ENCODE peak calls at places on chromosomes 5 and 9, in seven cellular contexts. I is cardiac muscle cell, V is heart right ventricle, Z is thyroid gland, N is PC-9, F is left ventricle myocardium inferior, P is A549. Y is an unnamed sample.

GRCh38 chr5:132065351-132065937 is 5.0 kb downstream of the IL3 start:
- DNase-seq in V (peak; percentile 57), F (peak; percentile 48), P (peak; percentile 74), I (peak; percentile 79), Z (peak; percentile 45), N (peak; percentile 65), Y (peak; percentile 63)

GRCh38 chr9:32395483-32396216 is 11.2 kb downstream of the ACO1 start:
- DNase-seq in Z (peak; percentile 15), N (peak; percentile 50), P (peak; percentile 31), F (peak; percentile 29), V (peak; percentile 45), I (peak; percentile 95), Y (peak; percentile 85)

GRCh38 chr5:174520420-174521396 is 203.7 kb upstream of the MSX2 start:
- DNase-seq in Z (no peak), I (no peak), V (no peak), F (no peak), P (no peak), N (peak; percentile 80), Y (peak; percentile 77)

GRCh38 chr5:139446956-139447779 is 7.8 kb upstream of the DNAJC18 start:
- DNase-seq in F (no peak), V (no peak), Z (no peak), I (peak; percentile 41), P (no peak), N (no peak), Y (peak; percentile 96)

GRCh38 chr5:515273-515836 is 8.9 kb downstream of the SLC9A3 start:
- DNase-seq in F (no peak), Z (no peak), V (no peak), N (no peak), P (no peak), I (no peak), Y (no peak)

GRCh38 chr9:106913276-106913675 is 50.3 kb downstream of the ZNF462 start:
- DNase-seq in P (no peak), I (no peak), F (no peak), V (no peak), N (no peak), Z (no peak), Y (no peak)

GRCh38 chr9:76302947-76303550 is 91.2 kb downstream of the RFK start:
- DNase-seq in N (no peak), V (no peak), I (peak; percentile 77), F (no peak), Z (peak; percentile 21), P (peak; percentile 70), Y (peak; percentile 44)

GRCh38 chr9:85401998-85402397 is 339.8 kb downstream of the AGTPBP1 start:
- DNase-seq in N (no peak), I (no peak), P (no peak), V (no peak), F (no peak), Z (no peak), Y (peak; percentile 33)

GRCh38 chr5:177495243-177496060 is 2.0 kb downstream of the PDLIM7 start:
- DNase-seq in N (peak; percentile 55), P (peak; percentile 72), I (peak; percentile 96), V (peak; percentile 63), Z (peak; percentile 11), F (peak; percentile 60), Y (peak; percentile 42)

GRCh38 chr9:134895103-134895502 is 14.5 kb downstream of the FCN2 start:
- DNase-seq in F (no peak), Z (no peak), P (no peak), V (no peak), I (peak; percentile 20), N (no peak), Y (no peak)

GRCh38 chr5:32475338-32476097 is 31.0 kb upstream of the ZFR start:
- DNase-seq in N (no peak), V (no peak), Z (no peak), F (no peak), P (no peak), I (no peak), Y (no peak)

GRCh38 chr5:32476891-32477290 is 32.4 kb upstream of the ZFR start:
- DNase-seq in Z (no peak), P (no peak), V (no peak), N (no peak), F (no peak), I (no peak), Y (no peak)

GRCh38 chr5:32473072-32473471 is 28.5 kb upstream of the ZFR start:
- DNase-seq in V (no peak), Z (no peak), I (no peak), P (no peak), N (no peak), F (no peak), Y (no peak)

GRCh38 chr5:32474201-32474854 is 29.8 kb upstream of the ZFR start:
- DNase-seq in Z (peak; percentile 73), I (no peak), N (no peak), F (no peak), V (no peak), P (no peak), Y (no peak)

GRCh38 chr5:32471784-32472183 is 27.2 kb upstream of the ZFR start:
- DNase-seq in I (no peak), N (no peak), V (no peak), Z (peak; percentile 7), F (no peak), P (peak; percentile 12), Y (no peak)
- TF ChIP-seq CTCF in I (no peak), N (no peak), V (no peak), Z (peak; percentile 8), F (peak; percentile 17), P (no peak), Y (no peak)

GRCh38 chr9:114805670-114806551 is at the start of gene TNFSF15:
- DNase-seq in F (no peak), N (peak; percentile 88), Z (peak; percentile 78), P (peak; percentile 40), I (no peak), V (peak; percentile 9), Y (peak; percentile 85)

GRCh38 chr9:114803459-114803858 is 2.4 kb downstream of the TNFSF15 start:
- DNase-seq in Z (no peak), F (peak; percentile 21), V (peak; percentile 25), P (no peak), N (no peak), I (no peak), Y (no peak)

GRCh38 chr9:114803886-114804285 is 2.0 kb downstream of the TNFSF15 start:
- DNase-seq in P (no peak), N (no peak), Z (no peak), F (no peak), V (no peak), I (peak; percentile 36), Y (no peak)

GRCh38 chr9:114804504-114804903 is 1.3 kb downstream of the TNFSF15 start:
- DNase-seq in P (peak; percentile 73), N (peak; percentile 93), I (peak; percentile 80), Z (peak; percentile 39), V (peak; percentile 9), F (no peak), Y (peak; percentile 80)

GRCh38 chr9:114806571-114806970 is 732 bp upstream of the TNFSF15 start:
- DNase-seq in Z (no peak), P (no peak), F (no peak), N (no peak), I (no peak), V (no peak), Y (no peak)
- H3K4me3 ChIP-seq in Z (no peak overlapping the region), P (no peak overlapping the region), F (no peak overlapping the region), N (peak overlapping the region; percentile 42), I (no peak overlapping the region), V (no peak overlapping the region), Y (no peak overlapping the region)

GRCh38 chr5:160155017-160155725 is 35.9 kb upstream of the PWWP2A start:
- DNase-seq in N (peak; percentile 91), P (no peak), Z (no peak), F (no peak), I (no peak), V (no peak), Y (peak; percentile 45)

GRCh38 chr5:160161626-160162025 is 42.4 kb upstream of the PWWP2A start:
- DNase-seq in V (no peak), P (no peak), Z (no peak), F (no peak), I (no peak), N (no peak), Y (no peak)

GRCh38 chr5:160162910-160163309 is 43.7 kb upstream of the PWWP2A start:
- DNase-seq in P (no peak), N (no peak), F (no peak), Z (no peak), I (no peak), V (no peak), Y (no peak)

GRCh38 chr5:160159991-160160826 is 41.0 kb upstream of the PWWP2A start:
- DNase-seq in V (no peak), Z (no peak), N (no peak), I (no peak), P (no peak), F (no peak), Y (no peak)

GRCh38 chr5:160158087-160158486 is 38.8 kb upstream of the PWWP2A start:
- DNase-seq in Z (no peak), I (no peak), P (peak; percentile 25), F (no peak), N (no peak), V (no peak), Y (no peak)
- TF ChIP-seq CTCF in Z (no peak), I (no peak), P (peak; percentile 16), F (no peak), N (no peak), V (no peak), Y (no peak)

GRCh38 chr5:40356248-40356647 is 323.5 kb upstream of the PTGER4 start:
- DNase-seq in N (no peak), P (no peak), I (no peak), Z (no peak), F (no peak), V (no peak), Y (no peak)
- H3K4me3 ChIP-seq in N (no peak overlapping the region), P (no peak overlapping the region), I (no peak overlapping the region), Z (no peak overlapping the region), F (no peak overlapping the region), V (no peak overlapping the region), Y (no peak overlapping the region)

DNA sequence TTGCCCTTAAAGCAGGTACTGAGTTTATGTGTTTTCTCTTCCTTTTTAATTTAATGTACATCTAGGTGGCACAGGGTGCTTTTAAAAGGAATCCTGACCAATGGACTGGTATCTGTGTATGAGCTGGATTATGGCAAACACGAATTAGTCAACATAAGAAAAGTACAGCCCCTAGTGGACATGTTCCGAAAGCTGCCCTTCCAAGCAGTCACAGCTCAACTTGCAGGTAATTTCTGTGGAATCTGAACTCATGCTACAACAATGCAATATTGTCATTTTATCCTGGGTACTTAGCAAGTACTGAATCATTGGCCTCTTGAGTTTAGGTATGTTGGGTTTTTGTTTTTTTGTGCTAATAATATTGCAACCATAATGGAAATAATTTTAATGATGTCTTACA is 14.4 kb upstream of the TMOD1 start:
- DNase-seq in P (peak; percentile 37), F (no peak), V (no peak), Z (no peak), N (peak; percentile 51), I (no peak), Y (peak; percentile 84)
- TF ChIP-seq CTCF in P (peak; percentile 7), F (peak; percentile 48), V (peak; percentile 23), Z (no peak), N (peak; percentile 53), I (peak; percentile 30), Y (peak; percentile 39)

GRCh38 chr9:21688108-21689102 is 114.0 kb upstream of the MTAP start:
- DNase-seq in P (peak; percentile 87), V (no peak), F (no peak), N (peak; percentile 73), I (peak; percentile 82), Z (peak; percentile 68), Y (peak; percentile 95)
- H3K4me3 ChIP-seq in P (peak overlapping the region; percentile 31), V (peak overlapping the region; percentile 16), F (peak overlapping the region; percentile 2), N (no peak overlapping the region), I (no peak overlapping the region), Z (no peak overlapping the region), Y (no peak overlapping the region)

Y was measured in bronchial epithelial cell.